ENCODE peak calls at places on chromosomes 11 and 22, in ten cellular contexts. W is HT1080; X is NCI-H1092 treated with DMSO at 0.1 percent for 48 hours; B is germinal center; N is stimulated activated CD4-positive, alpha-beta T cell treated with anti-CD3 and anti-CD28 coated beads, Interleukin-2, amount 100 ng/mL, for 24 hours; Y is heart right ventricle; O is SHP77; D is cardiac muscle cell; C is fibroblast of lung; M is adipocyte. A is an unnamed sample.

GRCh38 chr22:39992088-39992826 is 2.5 kb upstream of the FAM83F start:
- DNase-seq in W (no peak), X (no peak), B (no peak), N (no peak), Y (no peak), O (no peak), D (no peak), C (no peak), M (no peak), A (no peak)

GRCh38 chr11:35682230-35683195 is 19.9 kb downstream of the TRIM44 start:
- DNase-seq in W (no peak), X (peak), B (no peak), N (no peak), Y (no peak), O (peak), D (no peak), C (peak), M (no peak), A (no peak)

GRCh38 chr22:20647586-20648305 is 126.2 kb upstream of the SERPIND1 start:
- DNase-seq in W (no peak), X (no peak), B (no peak), N (no peak), Y (no peak), O (no peak), D (no peak), C (no peak), M (no peak), A (no peak)

GRCh38 chr11:62343822-62344609 is 6.8 kb downstream of the ASRGL1 start:
- DNase-seq in W (no peak), X (no peak), B (no peak), N (no peak), Y (no peak), O (no peak), D (no peak), C (no peak), M (no peak), A (no peak)

GRCh38 chr11:32279672-32280071 is 155.7 kb downstream of the WT1 start:
- DNase-seq in W (no peak), X (no peak), B (no peak), N (no peak), Y (no peak), O (no peak), D (no peak), C (no peak), M (no peak), A (no peak)

GRCh38 chr11:73838443-73839122 is 38.1 kb downstream of the COA4 start:
- DNase-seq in W (peak), X (no peak), B (no peak), N (no peak), Y (no peak), O (no peak), D (peak), C (peak), M (peak), A (no peak)

GRCh38 chr11:74675761-74676160 is 55.5 kb downstream of the CHRDL2 start:
- DNase-seq in W (no peak), X (no peak), B (no peak), N (no peak), Y (no peak), O (no peak), D (no peak), C (no peak), M (no peak), A (no peak)

GRCh38 chr22:44859641-44860040 is 107.3 kb downstream of the ARHGAP8 start:
- DNase-seq in W (no peak), X (no peak), B (no peak), N (no peak), Y (no peak), O (no peak), D (no peak), C (no peak), M (no peak), A (no peak)

GRCh38 chr11:27460571-27460970 is 12.0 kb downstream of the LGR4 start:
- DNase-seq in W (no peak), X (no peak), B (no peak), N (no peak), Y (no peak), O (no peak), D (no peak), C (peak), M (peak), A (no peak)

GRCh38 chr11:41398175-41398574 is 61.3 kb downstream of the LRRC4C start:
- DNase-seq in W (no peak), X (no peak), B (no peak), N (no peak), Y (no peak), O (no peak), D (no peak), C (no peak), M (no peak), A (no peak)

GRCh38 chr22:42787357-42787736 is 66.7 kb upstream of the A4GALT start:
- DNase-seq in W (no peak), X (no peak), B (no peak), N (no peak), Y (no peak), O (no peak), D (no peak), C (no peak), M (no peak), A (no peak)

GRCh38 chr11:57315491-57315890 is 9.3 kb downstream of the TNKS1BP1 start:
- DNase-seq in W (peak), X (peak), B (no peak), N (no peak), Y (no peak), O (no peak), D (peak), C (peak), M (no peak), A (peak)

GRCh38 chr11:128525411-128526243 is 61.7 kb downstream of the ETS1 start:
- DNase-seq in W (peak), X (no peak), B (no peak), N (no peak), Y (no peak), O (no peak), D (no peak), C (peak), M (no peak), A (peak)

A was measured in HCEC 1CT.